ENCODE peak calls at places on chromosome 12, in nine cellular contexts. One of them, this sample, is unnamed.

GRCh38 chr12:76041406-76041805 is 9.8 kb upstream of the PHLDA1 start:
- DNase-seq in prostate gland: no peak
- DNase-seq in mesendoderm: no peak
- DNase-seq in RWPE2: no peak
- DNase-seq in body of pancreas: no peak
- DNase-seq in psoas muscle: no peak
- DNase-seq in left lung: no peak
- DNase-seq in vagina: no peak
- DNase-seq in lower lobe of right lung: no peak
- DNase-seq in this sample: no peak

GRCh38 chr12:69045430-69045829 is 112.5 kb upstream of the CPM start:
- DNase-seq in prostate gland: no peak
- DNase-seq in mesendoderm: no peak
- DNase-seq in RWPE2: no peak
- DNase-seq in body of pancreas: no peak
- DNase-seq in psoas muscle: no peak
- DNase-seq in left lung: no peak
- DNase-seq in vagina: no peak
- DNase-seq in lower lobe of right lung: no peak
- DNase-seq in this sample: no peak

GRCh38 chr12:95182868-95183415 is 34.3 kb downstream of the FGD6 start:
- DNase-seq in prostate gland: no peak
- DNase-seq in mesendoderm: no peak
- DNase-seq in RWPE2: no peak
- DNase-seq in body of pancreas: no peak
- DNase-seq in psoas muscle: no peak
- DNase-seq in left lung: no peak
- DNase-seq in vagina: no peak
- DNase-seq in lower lobe of right lung: no peak
- DNase-seq in this sample: peak; percentile 29

GRCh38 chr12:65518771-65519170 is 240.3 kb downstream of the MSRB3 start:
- DNase-seq in prostate gland: no peak
- DNase-seq in mesendoderm: no peak
- DNase-seq in RWPE2: no peak
- DNase-seq in body of pancreas: no peak
- DNase-seq in psoas muscle: no peak
- DNase-seq in left lung: no peak
- DNase-seq in vagina: no peak
- DNase-seq in lower lobe of right lung: no peak
- DNase-seq in this sample: no peak

GRCh38 chr12:51866762-51867161 is 18.2 kb upstream of the FIGNL2 start:
- DNase-seq in prostate gland: no peak
- DNase-seq in mesendoderm: no peak
- DNase-seq in RWPE2: no peak
- DNase-seq in body of pancreas: no peak
- DNase-seq in psoas muscle: no peak
- DNase-seq in left lung: no peak
- DNase-seq in vagina: no peak
- DNase-seq in lower lobe of right lung: peak; percentile 10
- DNase-seq in this sample: no peak

GRCh38 chr12:19967486-19967885 is 400.9 kb upstream of the PDE3A start:
- DNase-seq in prostate gland: no peak
- DNase-seq in mesendoderm: peak; percentile 69
- DNase-seq in RWPE2: no peak
- DNase-seq in body of pancreas: no peak
- DNase-seq in psoas muscle: no peak
- DNase-seq in left lung: no peak
- DNase-seq in vagina: no peak
- DNase-seq in lower lobe of right lung: no peak
- DNase-seq in this sample: peak; percentile 13

GRCh38 chr12:66862586-66862985 is 183.7 kb upstream of the GRIP1 start:
- DNase-seq in prostate gland: no peak
- DNase-seq in mesendoderm: no peak
- DNase-seq in RWPE2: no peak
- DNase-seq in body of pancreas: no peak
- DNase-seq in psoas muscle: no peak
- DNase-seq in left lung: no peak
- DNase-seq in vagina: no peak
- DNase-seq in lower lobe of right lung: no peak
- DNase-seq in this sample: no peak

GRCh38 chr12:81350309-81350708 is 272.4 kb downstream of the ACSS3 start:
- DNase-seq in prostate gland: no peak
- DNase-seq in mesendoderm: peak; percentile 71
- DNase-seq in RWPE2: no peak
- DNase-seq in body of pancreas: no peak
- DNase-seq in psoas muscle: no peak
- DNase-seq in left lung: no peak
- DNase-seq in vagina: no peak
- DNase-seq in lower lobe of right lung: no peak
- DNase-seq in this sample: no peak

GRCh38 chr12:49049566-49050224 is 10.9 kb downstream of the KMT2D start:
- DNase-seq in prostate gland: no peak
- DNase-seq in mesendoderm: no peak
- DNase-seq in RWPE2: no peak
- DNase-seq in body of pancreas: no peak
- DNase-seq in psoas muscle: no peak
- DNase-seq in left lung: no peak
- DNase-seq in vagina: no peak
- DNase-seq in lower lobe of right lung: peak; percentile 30
- DNase-seq in this sample: peak; percentile 70

GRCh38 chr12:38516418-38516817 is 199.8 kb downstream of the ALG10B start:
- DNase-seq in prostate gland: no peak
- DNase-seq in mesendoderm: no peak
- DNase-seq in RWPE2: no peak
- DNase-seq in body of pancreas: no peak
- DNase-seq in psoas muscle: no peak
- DNase-seq in left lung: no peak
- DNase-seq in vagina: no peak
- DNase-seq in lower lobe of right lung: no peak
- DNase-seq in this sample: no peak

DNA sequence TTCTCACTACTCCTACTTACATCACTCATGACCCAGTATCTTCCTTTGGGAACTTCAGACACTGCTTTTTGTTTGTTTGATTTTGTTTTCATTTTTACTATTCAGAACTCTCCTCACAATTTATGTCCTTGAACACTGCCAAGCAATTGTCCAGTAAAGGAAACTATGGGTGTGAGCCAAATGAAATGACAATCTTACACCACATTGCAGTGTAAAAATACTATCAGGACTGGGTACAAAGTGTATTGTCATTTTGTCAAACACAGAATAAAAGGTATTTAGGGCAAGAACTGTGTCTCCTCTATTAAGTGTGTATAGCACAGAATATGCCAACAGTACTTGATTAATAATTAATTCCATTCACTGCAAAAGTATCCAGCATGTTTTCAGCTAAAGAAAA is 199.3 kb downstream of the ALG10B start:
- DNase-seq in prostate gland: no peak
- DNase-seq in mesendoderm: no peak
- DNase-seq in RWPE2: no peak
- DNase-seq in body of pancreas: no peak
- DNase-seq in psoas muscle: no peak
- DNase-seq in left lung: no peak
- DNase-seq in vagina: no peak
- DNase-seq in lower lobe of right lung: no peak
- DNase-seq in this sample: no peak
- H3K27ac ChIP-seq in prostate gland: no peak overlapping the region
- H3K27ac ChIP-seq in mesendoderm: no peak overlapping the region
- H3K27ac ChIP-seq in RWPE2: no peak overlapping the region
- H3K27ac ChIP-seq in body of pancreas: no peak overlapping the region
- H3K27ac ChIP-seq in psoas muscle: no peak overlapping the region
- H3K27ac ChIP-seq in left lung: no peak overlapping the region
- H3K27ac ChIP-seq in vagina: no peak overlapping the region
- H3K27ac ChIP-seq in lower lobe of right lung: no peak overlapping the region
- H3K27ac ChIP-seq in this sample: no peak overlapping the region

GRCh38 chr12:72270246-72270645 is 1.9 kb upstream of the TRHDE start:
- DNase-seq in prostate gland: no peak
- DNase-seq in mesendoderm: no peak
- DNase-seq in RWPE2: no peak
- DNase-seq in body of pancreas: no peak
- DNase-seq in psoas muscle: no peak
- DNase-seq in left lung: no peak
- DNase-seq in vagina: no peak
- DNase-seq in lower lobe of right lung: no peak
- DNase-seq in this sample: no peak

GRCh38 chr12:72272731-72273498 is 745 bp downstream of the TRHDE start:
- DNase-seq in prostate gland: no peak
- DNase-seq in mesendoderm: peak; percentile 29
- DNase-seq in RWPE2: no peak
- DNase-seq in body of pancreas: peak; percentile 37
- DNase-seq in psoas muscle: no peak
- DNase-seq in left lung: peak; percentile 76
- DNase-seq in vagina: no peak
- DNase-seq in lower lobe of right lung: peak; percentile 56
- DNase-seq in this sample: no peak

GRCh38 chr12:72271401-72271740 is 799 bp upstream of the TRHDE start:
- DNase-seq in prostate gland: no peak
- DNase-seq in mesendoderm: no peak
- DNase-seq in RWPE2: no peak
- DNase-seq in body of pancreas: peak; percentile 72
- DNase-seq in psoas muscle: no peak
- DNase-seq in left lung: peak; percentile 70
- DNase-seq in vagina: no peak
- DNase-seq in lower lobe of right lung: no peak
- DNase-seq in this sample: no peak

GRCh38 chr12:72273499-72273837 is 1.3 kb downstream of the TRHDE start:
- DNase-seq in prostate gland: no peak
- DNase-seq in mesendoderm: no peak
- DNase-seq in RWPE2: no peak
- DNase-seq in body of pancreas: peak; percentile 35
- DNase-seq in psoas muscle: no peak
- DNase-seq in left lung: peak; percentile 53
- DNase-seq in vagina: no peak
- DNase-seq in lower lobe of right lung: no peak
- DNase-seq in this sample: no peak

GRCh38 chr12:72271741-72272661 is at the start of gene TRHDE:
- DNase-seq in prostate gland: no peak
- DNase-seq in mesendoderm: peak; percentile 86
- DNase-seq in RWPE2: no peak
- DNase-seq in body of pancreas: peak; percentile 75
- DNase-seq in psoas muscle: no peak
- DNase-seq in left lung: peak; percentile 80
- DNase-seq in vagina: no peak
- DNase-seq in lower lobe of right lung: peak; percentile 68
- DNase-seq in this sample: peak; percentile 7
- H3K27ac ChIP-seq in prostate gland: peak within 1 kb of the TSS; percentile 65
- H3K27ac ChIP-seq in mesendoderm: no peak within 1 kb of the TSS
- H3K27ac ChIP-seq in RWPE2: no peak within 1 kb of the TSS
- H3K27ac ChIP-seq in body of pancreas: peak within 1 kb of the TSS; percentile 95
- H3K27ac ChIP-seq in psoas muscle: peak within 1 kb of the TSS; percentile 65
- H3K27ac ChIP-seq in left lung: peak within 1 kb of the TSS; percentile 58
- H3K27ac ChIP-seq in vagina: peak within 1 kb of the TSS; percentile 87
- H3K27ac ChIP-seq in lower lobe of right lung: peak within 1 kb of the TSS; percentile 72
- H3K27ac ChIP-seq in this sample: no peak within 1 kb of the TSS

DNA sequence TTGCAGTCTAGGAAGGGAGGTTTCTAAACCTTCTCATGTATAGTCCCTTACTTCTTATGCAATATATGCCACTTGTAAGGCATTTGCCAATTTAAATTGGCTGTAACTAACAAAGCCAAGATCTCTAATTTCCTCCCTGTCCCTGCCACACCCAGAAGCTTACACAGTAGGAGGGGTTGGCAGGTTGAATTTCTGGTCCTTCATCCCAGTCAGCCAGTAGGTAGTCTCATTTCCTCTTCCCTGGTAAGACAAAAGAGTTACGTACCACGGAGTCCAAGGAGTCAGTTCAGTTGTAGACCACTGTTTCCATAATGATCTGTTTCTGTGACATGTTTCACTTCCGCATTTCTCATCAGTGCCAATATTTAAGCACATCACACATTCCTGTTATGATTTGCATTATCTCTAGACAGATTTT is 47.0 kb upstream of the PLBD1 start:
- DNase-seq in prostate gland: no peak
- DNase-seq in mesendoderm: no peak
- DNase-seq in RWPE2: no peak
- DNase-seq in body of pancreas: no peak
- DNase-seq in psoas muscle: no peak
- DNase-seq in left lung: no peak
- DNase-seq in vagina: no peak
- DNase-seq in lower lobe of right lung: no peak
- DNase-seq in this sample: no peak
- H3K27ac ChIP-seq in prostate gland: no peak overlapping the region
- H3K27ac ChIP-seq in mesendoderm: no peak overlapping the region
- H3K27ac ChIP-seq in RWPE2: no peak overlapping the region
- H3K27ac ChIP-seq in body of pancreas: peak overlapping the region; percentile 13
- H3K27ac ChIP-seq in psoas muscle: no peak overlapping the region
- H3K27ac ChIP-seq in left lung: no peak overlapping the region
- H3K27ac ChIP-seq in vagina: no peak overlapping the region
- H3K27ac ChIP-seq in lower lobe of right lung: no peak overlapping the region
- H3K27ac ChIP-seq in this sample: no peak overlapping the region

DNA sequence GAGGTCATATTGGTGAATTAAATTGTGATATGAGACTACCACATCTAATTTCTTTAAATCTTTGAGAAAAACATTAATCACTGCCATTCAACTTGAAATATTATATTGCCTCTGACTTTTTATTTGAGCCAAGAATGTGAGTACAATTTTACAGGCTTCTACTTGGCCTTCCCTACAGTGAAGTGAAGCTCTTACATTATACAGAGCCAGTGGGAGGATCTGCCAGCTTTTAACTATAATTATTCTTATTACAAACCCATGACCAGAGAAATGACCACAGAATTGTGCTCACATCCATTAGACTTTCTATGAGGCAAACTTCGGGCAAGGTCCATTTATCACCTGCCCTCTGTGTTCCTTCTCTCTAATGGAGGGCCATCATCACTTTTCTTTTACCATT is 114.2 kb downstream of the RERGL start:
- DNase-seq in prostate gland: no peak
- DNase-seq in mesendoderm: no peak
- DNase-seq in RWPE2: no peak
- DNase-seq in body of pancreas: no peak
- DNase-seq in psoas muscle: no peak
- DNase-seq in left lung: no peak
- DNase-seq in vagina: no peak
- DNase-seq in lower lobe of right lung: no peak
- DNase-seq in this sample: no peak
- H3K27ac ChIP-seq in prostate gland: no peak overlapping the region
- H3K27ac ChIP-seq in mesendoderm: no peak overlapping the region
- H3K27ac ChIP-seq in RWPE2: no peak overlapping the region
- H3K27ac ChIP-seq in body of pancreas: no peak overlapping the region
- H3K27ac ChIP-seq in psoas muscle: no peak overlapping the region
- H3K27ac ChIP-seq in left lung: no peak overlapping the region
- H3K27ac ChIP-seq in vagina: no peak overlapping the region
- H3K27ac ChIP-seq in lower lobe of right lung: no peak overlapping the region
- H3K27ac ChIP-seq in this sample: no peak overlapping the region

GRCh38 chr12:113239811-113240331 is 18.6 kb downstream of the TPCN1 start:
- DNase-seq in prostate gland: peak; percentile 50
- DNase-seq in mesendoderm: no peak
- DNase-seq in RWPE2: no peak
- DNase-seq in body of pancreas: no peak
- DNase-seq in psoas muscle: no peak
- DNase-seq in left lung: no peak
- DNase-seq in vagina: no peak
- DNase-seq in lower lobe of right lung: no peak
- DNase-seq in this sample: no peak
- H3K27ac ChIP-seq in prostate gland: peak overlapping the region; percentile 91
- H3K27ac ChIP-seq in mesendoderm: no peak overlapping the region
- H3K27ac ChIP-seq in RWPE2: peak overlapping the region; percentile 98
- H3K27ac ChIP-seq in body of pancreas: peak overlapping the region; percentile 94
- H3K27ac ChIP-seq in psoas muscle: peak overlapping the region; percentile 95
- H3K27ac ChIP-seq in left lung: no peak overlapping the region
- H3K27ac ChIP-seq in vagina: peak overlapping the region; percentile 91
- H3K27ac ChIP-seq in lower lobe of right lung: peak overlapping the region; percentile 84
- H3K27ac ChIP-seq in this sample: peak overlapping the region; percentile 98